ENCODE peak calls at places on chromosomes 3 and 15, in six cellular contexts. O is epithelial cell of prostate, Y is heart right ventricle, B is HS-27A, L is HS-5, V is LHCN-M2. U is an unnamed sample.
A peak's percentile ranks its signal among the peaks of the same experiment; 100 is the strongest.

GRCh38 chr3:127183931-127184869 is 8.7 kb upstream of the PRR23E start:
- DNase-seq in Y (no peak), B (no peak), O (no peak), V (no peak), L (no peak), U (no peak)

GRCh38 chr15:49693491-49693890 is 72.6 kb downstream of the DTWD1 start:
- DNase-seq in V (peak; percentile 10), B (no peak), L (no peak), O (no peak), Y (no peak), U (no peak)

GRCh38 chr3:87924485-87924884 is 134.3 kb downstream of the CGGBP1 start:
- DNase-seq in V (no peak), Y (no peak), O (no peak), L (no peak), B (no peak), U (no peak)

GRCh38 chr3:160999268-160999667 is 105.9 kb downstream of the B3GALNT1 start:
- DNase-seq in V (no peak), L (no peak), O (no peak), B (no peak), Y (no peak), U (no peak)

GRCh38 chr3:122458992-122459391 is 43.1 kb upstream of the WDR5B start:
- DNase-seq in O (no peak), B (no peak), L (peak; percentile 26), Y (peak; percentile 18), V (peak; percentile 42), U (no peak)

GRCh38 chr3:114887806-114888205 is 259.3 kb downstream of the ZBTB20 start:
- DNase-seq in L (no peak), Y (no peak), O (no peak), V (no peak), B (no peak), U (no peak)

GRCh38 chr3:151156618-151157216 is 46.3 kb downstream of the GPR171 start:
- DNase-seq in B (peak; percentile 9), V (peak; percentile 42), Y (no peak), O (peak; percentile 14), L (peak; percentile 36), U (no peak)

GRCh38 chr3:171753025-171753472 is 57.2 kb downstream of the PLD1 start:
- DNase-seq in O (peak; percentile 98), V (no peak), L (no peak), B (no peak), Y (peak; percentile 63), U (no peak)

GRCh38 chr3:9231006-9231405 is 18.4 kb downstream of the SRGAP3 start:
- DNase-seq in V (no peak), Y (no peak), L (no peak), O (no peak), B (no peak), U (no peak)

GRCh38 chr15:38226867-38227266 is 25.8 kb upstream of the SPRED1 start:
- DNase-seq in O (peak; percentile 74), B (peak; percentile 38), L (peak; percentile 60), V (peak; percentile 96), Y (peak; percentile 54), U (no peak)

GRCh38 chr3:194344012-194344411 is 7.1 kb downstream of the CPN2 start:
- DNase-seq in B (no peak), O (no peak), Y (peak; percentile 75), L (no peak), V (peak; percentile 28), U (peak; percentile 84)

GRCh38 chr3:177071496-177072156 is 125.7 kb downstream of the TBL1XR1 start:
- DNase-seq in B (no peak), V (peak; percentile 25), Y (no peak), L (no peak), O (no peak), U (no peak)

GRCh38 chr3:188122571-188123169 is 31.3 kb upstream of the LPP start:
- DNase-seq in L (no peak), B (no peak), V (no peak), Y (no peak), O (no peak), U (no peak)

GRCh38 chr3:177679568-177680441 is 482.5 kb upstream of the TBL1XR1 start:
- DNase-seq in V (peak; percentile 81), L (no peak), B (no peak), O (no peak), Y (no peak), U (peak; percentile 73)

GRCh38 chr15:69595009-69595825 is 142.6 kb downstream of the RPLP1 start:
- DNase-seq in O (no peak), B (no peak), L (no peak), V (no peak), Y (peak; percentile 78), U (no peak)

GRCh38 chr3:126087552-126088175 is 3.7 kb upstream of the SLC41A3 start:
- DNase-seq in O (no peak), B (no peak), Y (no peak), V (no peak), L (no peak), U (no peak)

GRCh38 chr3:27914199-27914598 is 192.1 kb upstream of the EOMES start:
- DNase-seq in B (peak; percentile 5), L (no peak), O (no peak), Y (no peak), V (peak; percentile 18), U (no peak)

GRCh38 chr15:69298697-69299441 is at the start of gene PAQR5:
- DNase-seq in L (no peak), Y (peak; percentile 19), B (no peak), O (no peak), V (no peak), U (no peak)

GRCh38 chr3:13673207-13673606 is 124.3 kb downstream of the FBLN2 start:
- DNase-seq in B (no peak), L (no peak), Y (no peak), V (no peak), O (no peak), U (no peak)

GRCh38 chr3:64666171-64666581 is 21.6 kb downstream of the ADAMTS9 start:
- DNase-seq in V (no peak), L (peak; percentile 45), B (no peak), O (no peak), Y (peak; percentile 34), U (no peak)

GRCh38 chr3:195260286-195260905 is 10.6 kb downstream of the XXYLT1 start:
- DNase-seq in Y (peak; percentile 32), O (no peak), L (no peak), B (no peak), V (no peak), U (no peak)